ENCODE peak calls at places on chromosomes 13 and 19, in six cellular contexts. One of them, this sample, is unnamed.

GRCh38 chr13:51674276-51674675 is 90.0 kb downstream of the WDFY2 start:
- DNase-seq in coronary artery: no peak
- DNase-seq in ovary: no peak
- DNase-seq in GM12864: no peak
- DNase-seq in kidney epithelial cell: no peak
- DNase-seq in neural progenitor cell: peak
- DNase-seq in this sample: no peak

GRCh38 chr13:52846567-52847321 is 1.7 kb downstream of the PCDH8 start:
- DNase-seq in coronary artery: no peak
- DNase-seq in ovary: no peak
- DNase-seq in GM12864: no peak
- DNase-seq in kidney epithelial cell: no peak
- DNase-seq in neural progenitor cell: peak
- DNase-seq in this sample: peak

GRCh38 chr19:55283548-55284393 is at the start of gene BRSK1:
- DNase-seq in coronary artery: no peak
- DNase-seq in ovary: no peak
- DNase-seq in GM12864: no peak
- DNase-seq in kidney epithelial cell: no peak
- DNase-seq in neural progenitor cell: peak
- DNase-seq in this sample: peak

GRCh38 chr13:113406321-113407102 is 42.6 kb upstream of the GRTP1 start:
- DNase-seq in coronary artery: no peak
- DNase-seq in ovary: no peak
- DNase-seq in GM12864: no peak
- DNase-seq in kidney epithelial cell: no peak
- DNase-seq in neural progenitor cell: no peak
- DNase-seq in this sample: no peak

GRCh38 chr13:101626925-101627555 is 174.6 kb downstream of the ITGBL1 start:
- DNase-seq in coronary artery: no peak
- DNase-seq in ovary: no peak
- DNase-seq in GM12864: peak
- DNase-seq in kidney epithelial cell: no peak
- DNase-seq in neural progenitor cell: no peak
- DNase-seq in this sample: no peak

GRCh38 chr13:24923305-24923640 is 159.3 kb downstream of the RNF17 start:
- DNase-seq in coronary artery: no peak
- DNase-seq in ovary: no peak
- DNase-seq in GM12864: peak
- DNase-seq in kidney epithelial cell: peak
- DNase-seq in neural progenitor cell: no peak
- DNase-seq in this sample: no peak

GRCh38 chr19:38263696-38264485 is 482 bp upstream of the SPINT2 start:
- DNase-seq in coronary artery: peak
- DNase-seq in ovary: peak
- DNase-seq in GM12864: no peak
- DNase-seq in kidney epithelial cell: peak
- DNase-seq in neural progenitor cell: no peak
- DNase-seq in this sample: peak

GRCh38 chr13:41296879-41297646 is 14.0 kb upstream of the NAA16 start:
- DNase-seq in coronary artery: no peak
- DNase-seq in ovary: no peak
- DNase-seq in GM12864: no peak
- DNase-seq in kidney epithelial cell: no peak
- DNase-seq in neural progenitor cell: no peak
- DNase-seq in this sample: no peak

GRCh38 chr19:55082023-55082851 is 6.6 kb downstream of the EPS8L1 start:
- DNase-seq in coronary artery: no peak
- DNase-seq in ovary: no peak
- DNase-seq in GM12864: peak
- DNase-seq in kidney epithelial cell: no peak
- DNase-seq in neural progenitor cell: peak
- DNase-seq in this sample: peak

DNA sequence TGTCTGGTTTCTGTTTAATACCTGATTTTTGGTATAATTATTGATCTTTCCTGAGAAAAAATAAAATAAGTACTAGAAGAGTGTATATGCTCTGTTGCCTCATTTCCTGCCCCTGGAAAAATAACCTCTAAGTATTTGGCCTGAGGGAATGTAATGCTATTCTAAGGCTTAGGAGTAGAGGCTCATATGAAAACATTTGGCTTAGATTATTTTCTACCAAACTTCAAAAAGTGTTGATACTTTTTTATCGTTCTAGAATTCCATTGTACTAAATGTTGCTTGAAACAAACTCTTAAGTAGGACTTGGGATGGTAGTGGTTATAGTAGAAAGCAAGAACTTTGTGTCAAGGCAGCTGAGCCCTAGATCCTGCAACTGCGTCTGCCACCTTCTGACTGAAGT is 57.8 kb downstream of the COG3 start:
- DNase-seq in coronary artery: no peak
- DNase-seq in ovary: no peak
- DNase-seq in GM12864: no peak
- DNase-seq in kidney epithelial cell: no peak
- DNase-seq in neural progenitor cell: no peak
- DNase-seq in this sample: no peak
- TF ChIP-seq CTCF in coronary artery: no peak
- TF ChIP-seq CTCF in ovary: no peak
- TF ChIP-seq CTCF in GM12864: no peak
- TF ChIP-seq CTCF in kidney epithelial cell: no peak
- TF ChIP-seq CTCF in neural progenitor cell: no peak
- TF ChIP-seq CTCF in this sample: no peak

GRCh38 chr19:10832659-10833296 is 3.2 kb downstream of the TMED1 start:
- DNase-seq in coronary artery: no peak
- DNase-seq in ovary: no peak
- DNase-seq in GM12864: no peak
- DNase-seq in kidney epithelial cell: no peak
- DNase-seq in neural progenitor cell: no peak
- DNase-seq in this sample: no peak

GRCh38 chr19:10838377-10838776 is 2.4 kb upstream of the TMED1 start:
- DNase-seq in coronary artery: no peak
- DNase-seq in ovary: no peak
- DNase-seq in GM12864: no peak
- DNase-seq in kidney epithelial cell: no peak
- DNase-seq in neural progenitor cell: no peak
- DNase-seq in this sample: no peak

GRCh38 chr19:10836478-10837325 is 690 bp upstream of the TMED1 start:
- DNase-seq in coronary artery: peak
- DNase-seq in ovary: peak
- DNase-seq in GM12864: peak
- DNase-seq in kidney epithelial cell: peak
- DNase-seq in neural progenitor cell: no peak
- DNase-seq in this sample: peak

GRCh38 chr19:10835089-10835753 is 791 bp downstream of the TMED1 start:
- DNase-seq in coronary artery: no peak
- DNase-seq in ovary: no peak
- DNase-seq in GM12864: no peak
- DNase-seq in kidney epithelial cell: peak
- DNase-seq in neural progenitor cell: no peak
- DNase-seq in this sample: no peak

GRCh38 chr19:10835754-10836477 is at the start of gene TMED1:
- DNase-seq in coronary artery: peak
- DNase-seq in ovary: peak
- DNase-seq in GM12864: peak
- DNase-seq in kidney epithelial cell: peak
- DNase-seq in neural progenitor cell: peak
- DNase-seq in this sample: peak
- TF ChIP-seq CTCF in coronary artery: no peak
- TF ChIP-seq CTCF in ovary: peak
- TF ChIP-seq CTCF in GM12864: no peak
- TF ChIP-seq CTCF in kidney epithelial cell: peak
- TF ChIP-seq CTCF in neural progenitor cell: peak
- TF ChIP-seq CTCF in this sample: peak

GRCh38 chr19:51407631-51408131 is 9.8 kb downstream of the SIGLEC10 start:
- DNase-seq in coronary artery: no peak
- DNase-seq in ovary: no peak
- DNase-seq in GM12864: no peak
- DNase-seq in kidney epithelial cell: no peak
- DNase-seq in neural progenitor cell: peak
- DNase-seq in this sample: no peak
- TF ChIP-seq CTCF in coronary artery: no peak
- TF ChIP-seq CTCF in ovary: no peak
- TF ChIP-seq CTCF in GM12864: peak
- TF ChIP-seq CTCF in kidney epithelial cell: no peak
- TF ChIP-seq CTCF in neural progenitor cell: peak
- TF ChIP-seq CTCF in this sample: peak

DNA sequence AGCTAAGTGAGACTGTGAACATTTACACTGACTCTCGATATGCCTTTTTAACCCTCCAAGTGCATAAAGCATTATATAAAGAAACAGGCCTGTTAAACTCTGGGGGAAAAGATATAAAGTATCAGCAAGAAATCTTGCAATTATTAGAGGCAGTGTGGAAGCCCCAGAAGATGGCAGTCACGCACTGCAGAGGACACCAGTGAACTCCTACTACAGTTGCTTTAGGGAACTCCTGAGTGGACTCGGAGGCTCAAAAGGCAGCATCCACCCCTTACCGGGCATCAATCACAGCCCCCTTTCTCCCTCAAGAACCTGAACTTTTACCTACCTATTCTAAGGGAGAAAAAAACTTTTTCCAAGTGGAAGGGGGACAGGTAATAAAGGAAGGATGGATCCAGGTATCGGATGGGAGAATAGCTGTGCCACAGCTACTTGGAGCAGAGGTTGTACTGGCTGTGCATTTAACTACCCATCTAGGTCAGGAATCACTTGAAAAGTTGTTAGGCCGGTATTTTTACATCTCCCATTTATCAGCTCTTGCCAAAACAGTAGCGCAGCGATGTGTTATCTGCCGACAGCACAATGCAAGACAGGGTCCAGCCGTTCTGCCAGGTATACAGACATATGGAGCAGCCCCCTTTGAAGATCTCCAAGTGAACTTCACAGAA is 80.1 kb downstream of the ZNF486 start:
- DNase-seq in coronary artery: no peak
- DNase-seq in ovary: peak
- DNase-seq in GM12864: no peak
- DNase-seq in kidney epithelial cell: no peak
- DNase-seq in neural progenitor cell: peak
- DNase-seq in this sample: peak
- TF ChIP-seq CTCF in coronary artery: no peak
- TF ChIP-seq CTCF in ovary: no peak
- TF ChIP-seq CTCF in GM12864: no peak
- TF ChIP-seq CTCF in kidney epithelial cell: no peak
- TF ChIP-seq CTCF in neural progenitor cell: peak
- TF ChIP-seq CTCF in this sample: no peak

GRCh38 chr13:104106705-104107393 is 1040.6 kb upstream of the SLC10A2 start:
- DNase-seq in coronary artery: no peak
- DNase-seq in ovary: no peak
- DNase-seq in GM12864: no peak
- DNase-seq in kidney epithelial cell: peak
- DNase-seq in neural progenitor cell: no peak
- DNase-seq in this sample: no peak
- TF ChIP-seq CTCF in coronary artery: no peak
- TF ChIP-seq CTCF in ovary: no peak
- TF ChIP-seq CTCF in GM12864: no peak
- TF ChIP-seq CTCF in kidney epithelial cell: no peak
- TF ChIP-seq CTCF in neural progenitor cell: peak
- TF ChIP-seq CTCF in this sample: no peak

GRCh38 chr19:2631213-2631821 is 71.2 kb downstream of the GNG7 start:
- DNase-seq in coronary artery: no peak
- DNase-seq in ovary: no peak
- DNase-seq in GM12864: peak
- DNase-seq in kidney epithelial cell: no peak
- DNase-seq in neural progenitor cell: no peak
- DNase-seq in this sample: no peak
- TF ChIP-seq CTCF in coronary artery: no peak
- TF ChIP-seq CTCF in ovary: no peak
- TF ChIP-seq CTCF in GM12864: no peak
- TF ChIP-seq CTCF in kidney epithelial cell: no peak
- TF ChIP-seq CTCF in neural progenitor cell: no peak
- TF ChIP-seq CTCF in this sample: no peak

GRCh38 chr13:80408270-80408669 is 67.3 kb upstream of the SPRY2 start:
- DNase-seq in coronary artery: no peak
- DNase-seq in ovary: no peak
- DNase-seq in GM12864: no peak
- DNase-seq in kidney epithelial cell: no peak
- DNase-seq in neural progenitor cell: no peak
- DNase-seq in this sample: no peak
- TF ChIP-seq CTCF in coronary artery: no peak
- TF ChIP-seq CTCF in ovary: no peak
- TF ChIP-seq CTCF in GM12864: peak
- TF ChIP-seq CTCF in kidney epithelial cell: no peak
- TF ChIP-seq CTCF in neural progenitor cell: peak
- TF ChIP-seq CTCF in this sample: no peak

DNA sequence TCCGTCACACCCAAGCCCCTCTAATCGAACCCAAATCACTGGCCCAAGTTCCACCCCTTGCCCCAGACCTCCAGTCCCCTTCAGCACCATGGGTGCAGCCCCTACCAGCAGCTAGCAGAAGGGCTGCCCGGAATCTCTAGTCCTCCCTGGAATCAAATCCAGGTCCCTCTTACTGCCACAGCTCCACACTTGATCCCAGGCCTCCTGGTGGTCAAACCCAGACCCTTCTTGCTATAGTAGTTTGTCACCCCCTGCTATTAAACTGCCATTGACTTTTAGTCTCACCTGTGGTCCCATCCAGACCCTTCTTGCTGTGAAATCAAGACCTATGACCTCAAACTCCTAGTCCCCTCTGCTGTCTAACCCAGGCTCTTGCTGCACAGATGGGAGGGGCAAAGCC is 8.7 kb downstream of the HIPK4 start:
- DNase-seq in coronary artery: no peak
- DNase-seq in ovary: no peak
- DNase-seq in GM12864: no peak
- DNase-seq in kidney epithelial cell: no peak
- DNase-seq in neural progenitor cell: no peak
- DNase-seq in this sample: no peak
- TF ChIP-seq CTCF in coronary artery: no peak
- TF ChIP-seq CTCF in ovary: no peak
- TF ChIP-seq CTCF in GM12864: no peak
- TF ChIP-seq CTCF in kidney epithelial cell: no peak
- TF ChIP-seq CTCF in neural progenitor cell: no peak
- TF ChIP-seq CTCF in this sample: peak

GRCh38 chr19:50705422-50706019 is 14.1 kb downstream of the SHANK1 start:
- DNase-seq in coronary artery: no peak
- DNase-seq in ovary: no peak
- DNase-seq in GM12864: no peak
- DNase-seq in kidney epithelial cell: peak
- DNase-seq in neural progenitor cell: peak
- DNase-seq in this sample: no peak
- TF ChIP-seq CTCF in coronary artery: no peak
- TF ChIP-seq CTCF in ovary: peak
- TF ChIP-seq CTCF in GM12864: peak
- TF ChIP-seq CTCF in kidney epithelial cell: peak
- TF ChIP-seq CTCF in neural progenitor cell: peak
- TF ChIP-seq CTCF in this sample: peak

GRCh38 chr19:3730457-3730958 is 22.3 kb downstream of the TJP3 start:
- DNase-seq in coronary artery: no peak
- DNase-seq in ovary: no peak
- DNase-seq in GM12864: no peak
- DNase-seq in kidney epithelial cell: no peak
- DNase-seq in neural progenitor cell: no peak
- DNase-seq in this sample: no peak
- TF ChIP-seq CTCF in coronary artery: no peak
- TF ChIP-seq CTCF in ovary: no peak
- TF ChIP-seq CTCF in GM12864: no peak
- TF ChIP-seq CTCF in kidney epithelial cell: no peak
- TF ChIP-seq CTCF in neural progenitor cell: no peak
- TF ChIP-seq CTCF in this sample: no peak